ENCODE peak calls at places on chromosome 2, in five cellular contexts. C is coronary artery, J is fibroblast of lung, N is tibial artery, L is endothelial cell of umbilical vein. P is an unnamed sample.

GRCh38 chr2:222433381-222434173 is 9.2 kb downstream of the SGPP2 start:
- DNase-seq in C (no peak), L (no peak), J (no peak), N (no peak), P (no peak)

GRCh38 chr2:2182688-2183087 is 148.4 kb downstream of the MYT1L start:
- DNase-seq in C (no peak), L (no peak), N (no peak), J (no peak), P (no peak)

GRCh38 chr2:21047161-21048009 is 3.5 kb upstream of the APOB start:
- DNase-seq in J (peak), L (no peak), C (peak), N (no peak), P (no peak)

GRCh38 chr2:231308631-231309414 is 86.7 kb upstream of the B3GNT7 start:
- DNase-seq in L (no peak), N (no peak), J (no peak), C (no peak), P (no peak)

GRCh38 chr2:45938649-45939511 is 287.4 kb downstream of the PRKCE start:
- DNase-seq in N (peak), J (peak), C (peak), L (peak), P (peak)

GRCh38 chr2:177148477-177149154 is 64.0 kb upstream of the HNRNPA3 start:
- DNase-seq in N (peak), L (peak), J (peak), C (peak), P (peak)

GRCh38 chr2:236731767-236732580 is 162.3 kb downstream of the ACKR3 start:
- DNase-seq in N (peak), J (peak), L (no peak), C (peak), P (peak)

GRCh38 chr2:219475697-219476604 is 22.7 kb upstream of the GMPPA start:
- DNase-seq in C (no peak), L (peak), N (peak), J (peak), P (peak)

GRCh38 chr2:28958689-28959088 is 22.4 kb upstream of the TOGARAM2 start:
- DNase-seq in N (no peak), C (peak), J (peak), L (peak), P (peak)

GRCh38 chr2:217407466-217407865 is 547.6 kb upstream of the TNP1 start:
- DNase-seq in J (no peak), C (no peak), N (no peak), L (no peak), P (no peak)

GRCh38 chr2:212517693-212518092 is 20.9 kb downstream of the ERBB4 start:
- DNase-seq in C (no peak), L (no peak), N (no peak), J (no peak), P (no peak)

GRCh38 chr2:122055541-122055940 is 300.1 kb downstream of the TSN start:
- DNase-seq in J (no peak), L (no peak), N (no peak), C (peak), P (no peak)

GRCh38 chr2:132667716-132668115 is 2.3 kb downstream of the LYPD1 start:
- DNase-seq in N (no peak), C (no peak), L (no peak), J (no peak), P (no peak)

GRCh38 chr2:176115883-176116813 is at the start of gene HOXD10:
- DNase-seq in N (no peak), L (peak), J (no peak), C (no peak), P (no peak)

GRCh38 chr2:99806758-99807157 is 316.9 kb upstream of the REV1 start:
- DNase-seq in N (no peak), C (no peak), L (no peak), J (peak), P (no peak)

GRCh38 chr2:69902213-69902922 is 8.6 kb downstream of the SNRNP27 start:
- DNase-seq in C (no peak), J (no peak), L (no peak), N (no peak), P (no peak)

GRCh38 chr2:152594022-152594712 is 123.1 kb downstream of the PRPF40A start:
- DNase-seq in N (peak), J (no peak), C (no peak), L (no peak), P (no peak)

GRCh38 chr2:127104881-127105655 is 1.9 kb downstream of the BIN1 start:
- DNase-seq in J (peak), C (peak), N (peak), L (no peak), P (no peak)

GRCh38 chr2:234620018-234620417 is 123.1 kb upstream of the ARL4C start:
- DNase-seq in C (no peak), N (no peak), J (no peak), L (peak), P (no peak)

GRCh38 chr2:188475945-188476344 is 184.3 kb downstream of the GULP1 start:
- DNase-seq in J (no peak), L (no peak), C (no peak), N (no peak), P (no peak)

GRCh38 chr2:189302274-189302948 is 122.8 kb upstream of the COL5A2 start:
- DNase-seq in N (no peak), J (no peak), C (no peak), L (no peak), P (no peak)

GRCh38 chr2:118062048-118062447 is 26.2 kb upstream of the INSIG2 start:
- DNase-seq in J (no peak), N (no peak), L (no peak), C (no peak), P (no peak)

GRCh38 chr2:209380278-209380677 is 43.6 kb upstream of the MAP2 start:
- DNase-seq in J (no peak), C (no peak), L (no peak), N (no peak), P (no peak)

GRCh38 chr2:53572696-53573095 is 194.9 kb upstream of the CHAC2 start:
- DNase-seq in C (no peak), J (no peak), N (no peak), L (no peak), P (no peak)

GRCh38 chr2:8906208-8906607 is 68.8 kb upstream of the KIDINS220 start:
- DNase-seq in J (peak), L (peak), C (no peak), N (no peak), P (no peak)

GRCh38 chr2:125721072-125721721 is 934.8 kb upstream of the GYPC start:
- DNase-seq in L (no peak), N (no peak), J (no peak), C (no peak), P (no peak)

GRCh38 chr2:12534646-12535263 is 182.0 kb upstream of the TRIB2 start:
- DNase-seq in L (no peak), N (no peak), C (no peak), J (peak), P (no peak)

GRCh38 chr2:158045362-158045761 is 56.3 kb upstream of the UPP2 start:
- DNase-seq in L (no peak), C (no peak), N (no peak), J (no peak), P (no peak)

GRCh38 chr2:201244829-201245228 is 15.5 kb upstream of the CASP8 start:
- DNase-seq in C (no peak), J (no peak), N (no peak), L (no peak), P (no peak)
- TF ChIP-seq CTCF in C (no peak), J (no peak), N (no peak), L (no peak), P (no peak)

GRCh38 chr2:238021327-238021726 is 39.5 kb upstream of the SCLY start:
- DNase-seq in L (no peak), J (no peak), N (no peak), C (no peak), P (no peak)
- H3K27ac ChIP-seq in L (no peak), J (no peak), N (no peak), C (no peak), P (no peak)

GRCh38 chr2:10305254-10305635 is 2.5 kb downstream of the HPCAL1 start:
- DNase-seq in C (no peak), L (peak), N (no peak), J (peak), P (no peak)

GRCh38 chr2:10304458-10305253 is 2.0 kb downstream of the HPCAL1 start:
- DNase-seq in N (no peak), J (no peak), L (no peak), C (no peak), P (no peak)

GRCh38 chr2:10303634-10304378 is 1.1 kb downstream of the HPCAL1 start:
- DNase-seq in L (peak), N (no peak), J (peak), C (no peak), P (peak)

GRCh38 chr2:10306901-10307463 is 4.3 kb downstream of the HPCAL1 start:
- DNase-seq in J (no peak), N (no peak), C (no peak), L (no peak), P (no peak)

DNA sequence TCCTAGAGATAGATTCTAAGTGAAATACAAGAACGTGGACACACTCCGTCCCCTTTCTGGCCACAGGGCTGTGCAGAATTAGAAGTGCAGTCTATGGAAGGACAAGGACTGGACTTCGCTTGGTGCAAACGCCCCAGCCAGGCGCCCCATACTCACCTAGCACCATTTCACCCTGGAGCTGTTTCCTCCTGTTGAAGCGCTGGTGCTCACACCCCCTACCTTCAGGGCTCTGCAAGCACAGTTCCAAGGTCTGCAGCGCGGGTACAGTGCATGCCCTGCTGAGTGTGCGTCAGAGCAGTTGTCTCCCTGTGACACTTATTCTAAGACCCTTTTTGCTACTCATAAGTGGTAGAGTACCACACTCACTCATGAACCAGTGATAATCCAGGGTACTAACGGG is 3.0 kb downstream of the HPCAL1 start:
- DNase-seq in C (no peak), N (no peak), L (no peak), J (no peak), P (no peak)
- TF ChIP-seq CTCF in C (no peak), N (no peak), L (no peak), J (peak), P (peak)

GRCh38 chr2:207892676-207893402 is 123.1 kb upstream of the FZD5 start:
- DNase-seq in L (no peak), N (no peak), J (no peak), C (no peak), P (no peak)
- H3K27ac ChIP-seq in L (no peak), N (peak), J (no peak), C (peak), P (no peak)

DNA sequence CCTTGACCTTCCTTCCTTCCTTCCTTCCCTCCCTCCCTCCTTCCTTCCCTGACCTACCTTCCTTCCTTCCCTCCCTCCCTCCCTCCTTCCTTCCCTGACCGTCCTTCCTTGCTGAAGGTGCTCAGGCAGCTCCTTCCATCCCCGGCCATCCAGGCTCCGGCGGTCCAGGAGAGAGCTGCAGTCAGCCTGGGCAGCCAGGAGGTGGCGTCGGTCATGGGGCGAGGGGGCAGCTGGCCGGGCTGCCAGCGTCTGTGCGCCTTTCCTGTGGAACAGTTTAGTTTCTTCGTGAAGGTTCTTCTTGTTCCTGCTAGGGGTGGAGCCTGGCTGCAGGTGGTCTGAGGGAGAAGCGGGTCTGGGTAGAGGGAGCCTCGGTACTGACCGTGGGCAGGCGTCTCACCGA is 15.7 kb downstream of the GPR35 start:
- DNase-seq in J (peak), C (no peak), L (no peak), N (peak), P (peak)
- TF ChIP-seq CTCF in J (peak), C (no peak), L (no peak), N (no peak), P (peak)